ENCODE peak calls at places on chromosomes 7 and 10, in four cellular contexts. N is adrenal gland, B is body of pancreas, G is suprapubic skin. M is an unnamed sample.

GRCh38 chr7:26891400-26892355 is 27.3 kb upstream of the SKAP2 start:
- DNase-seq in N (no peak), B (no peak), G (no peak), M (no peak)

GRCh38 chr10:98367626-98368451 is 47.1 kb downstream of the PYROXD2 start:
- DNase-seq in N (no peak), B (no peak), G (no peak), M (no peak)

GRCh38 chr10:10644317-10645111 is 373.2 kb upstream of the CELF2 start:
- DNase-seq in N (no peak), B (no peak), G (no peak), M (no peak)

GRCh38 chr7:410395-410910 is 109.2 kb downstream of the PDGFA start:
- DNase-seq in N (no peak), B (peak; percentile 4), G (peak; percentile 57), M (no peak)

GRCh38 chr10:110737886-110738634 is 93.9 kb downstream of the RBM20 start:
- DNase-seq in N (no peak), B (peak; percentile 63), G (no peak), M (no peak)

GRCh38 chr10:99685232-99686041 is 26.1 kb downstream of the ENTPD7 start:
- DNase-seq in N (no peak), B (no peak), G (no peak), M (no peak)

GRCh38 chr7:44348300-44348699 is 22.9 kb upstream of the CAMK2B start:
- DNase-seq in N (no peak), B (no peak), G (no peak), M (no peak)

GRCh38 chr10:69801434-69802315 is at the start of gene COL13A1:
- DNase-seq in N (peak; percentile 24), B (peak; percentile 31), G (no peak), M (no peak)

GRCh38 chr10:12195281-12195602 is 449 bp downstream of the NUDT5 start:
- DNase-seq in N (no peak), B (no peak), G (no peak), M (no peak)

GRCh38 chr10:71021402-71021801 is 133.0 kb upstream of the PCBD1 start:
- DNase-seq in N (no peak), B (no peak), G (no peak), M (no peak)

GRCh38 chr7:157541796-157542668 is 205.2 kb downstream of the DNAJB6 start:
- DNase-seq in N (no peak), B (no peak), G (peak; percentile 66), M (no peak)

GRCh38 chr10:60426425-60426824 is 36.8 kb upstream of the ANK3 start:
- DNase-seq in N (no peak), B (no peak), G (no peak), M (no peak)

GRCh38 chr7:116231543-116232401 is 21.4 kb downstream of the TES start:
- DNase-seq in N (no peak), B (no peak), G (no peak), M (no peak)

GRCh38 chr7:47887016-47887640 is 61.1 kb downstream of the PKD1L1 start:
- DNase-seq in N (no peak), B (no peak), G (no peak), M (no peak)

GRCh38 chr7:129368389-129368986 is 65.7 kb upstream of the STRIP2 start:
- DNase-seq in N (no peak), B (no peak), G (no peak), M (no peak)

GRCh38 chr7:92723205-92723604 is 113.2 kb downstream of the CDK6 start:
- DNase-seq in N (no peak), B (no peak), G (no peak), M (no peak)

GRCh38 chr7:20385121-20385520 is 54.4 kb downstream of the ITGB8 start:
- DNase-seq in N (no peak), B (no peak), G (no peak), M (no peak)

GRCh38 chr7:129779602-129780256 is 168.2 kb downstream of the NRF1 start:
- DNase-seq in N (no peak), B (no peak), G (no peak), M (no peak)

GRCh38 chr7:43522406-43523156 is 60.3 kb upstream of the STK17A start:
- DNase-seq in N (no peak), B (no peak), G (no peak), M (no peak)

GRCh38 chr7:22655781-22656180 is 71.2 kb upstream of the IL6 start:
- DNase-seq in N (no peak), B (no peak), G (no peak), M (no peak)

GRCh38 chr10:85641479-85641967 is 725.1 kb downstream of the GRID1 start:
- DNase-seq in N (no peak), B (no peak), G (no peak), M (no peak)

GRCh38 chr7:2668401-2668800 is 19.6 kb upstream of the AMZ1 start:
- DNase-seq in N (no peak), B (no peak), G (no peak), M (no peak)

GRCh38 chr10:50286996-50287803 is 35.9 kb upstream of the ASAH2 start:
- DNase-seq in N (no peak), B (no peak), G (no peak), M (no peak)

GRCh38 chr10:71401969-71402368 is 5.2 kb downstream of the CDH23 start:
- DNase-seq in N (no peak), B (no peak), G (peak; percentile 61), M (no peak)

GRCh38 chr7:8418627-8419245 is 14.7 kb upstream of the NXPH1 start:
- DNase-seq in N (peak; percentile 72), B (peak; percentile 77), G (no peak), M (peak; percentile 78)

GRCh38 chr7:77469927-77470326 is 53.8 kb upstream of the GSAP start:
- DNase-seq in N (no peak), B (no peak), G (no peak), M (no peak)

DNA sequence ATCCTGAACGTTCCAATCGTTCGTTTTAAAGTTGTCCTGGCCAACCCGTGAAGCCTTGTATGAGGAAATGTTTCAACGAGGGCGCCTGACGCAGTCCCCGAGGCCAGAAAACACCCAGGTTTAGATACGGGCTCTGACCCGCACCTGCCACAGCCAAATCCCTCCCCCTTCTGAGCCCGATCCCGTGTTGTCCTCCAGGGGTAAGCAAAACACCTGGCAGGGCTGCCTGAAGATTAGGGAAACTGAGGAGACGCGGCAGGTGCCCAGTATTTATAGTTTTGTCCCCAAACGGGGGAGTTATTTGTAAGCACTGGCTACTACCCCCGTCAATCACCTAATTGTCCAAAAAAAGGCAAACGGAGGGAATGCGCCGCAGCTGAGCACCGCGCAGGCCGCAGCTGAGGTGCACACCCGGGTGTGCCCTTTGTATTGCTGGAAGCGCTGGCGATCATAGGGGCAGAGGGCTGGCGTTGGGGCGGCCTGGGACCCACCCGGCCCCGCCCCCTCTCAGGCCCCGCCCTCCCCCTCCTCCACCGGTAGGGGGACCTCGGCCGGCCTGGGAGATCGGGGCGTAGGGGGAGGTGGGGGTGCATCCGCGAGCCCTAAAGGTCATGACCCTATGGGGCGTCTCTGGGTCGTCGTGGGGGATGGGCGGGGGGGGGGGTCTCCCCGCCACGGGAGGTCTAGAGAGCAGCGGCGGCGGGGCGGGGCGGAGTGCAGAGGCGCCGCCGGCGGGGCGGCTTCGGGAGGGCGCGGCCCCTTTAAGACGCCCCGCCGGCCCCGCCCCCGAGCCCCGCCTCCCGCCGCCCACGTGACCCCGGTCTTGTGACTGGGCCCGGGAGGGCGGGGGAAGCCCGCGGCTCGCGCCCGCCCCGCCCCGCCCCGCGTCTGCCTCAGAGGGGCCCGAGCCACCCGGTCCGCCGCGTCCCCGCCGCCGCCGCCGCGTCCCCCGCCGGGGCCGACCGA is at the start of gene BRI3:
- DNase-seq in N (peak; percentile 96), B (peak; percentile 94), G (peak; percentile 96), M (peak; percentile 94)
- TF ChIP-seq POLR2A in N (peak; percentile 96), B (peak; percentile 99), G (peak; percentile 75), M (peak; percentile 97)

GRCh38 chr10:119272736-119273135 is 65.4 kb downstream of the GRK5 start:
- DNase-seq in N (no peak), B (no peak), G (no peak), M (no peak)
- H3K4me1 ChIP-seq in N (peaks cover 19% of the 10 kb centered on the region), B (peaks cover 18% of the 10 kb centered on the region), G (peaks cover 34% of the 10 kb centered on the region), M (peaks cover 4% of the 10 kb centered on the region)

GRCh38 chr7:87564290-87564963 is 36.3 kb downstream of the ABCB1 start:
- DNase-seq in N (no peak), B (peak; percentile 60), G (no peak), M (peak; percentile 63)
- TF ChIP-seq CTCF in N (peak; percentile 10), B (peak; percentile 36), G (no peak), M (peak; percentile 62)

DNA sequence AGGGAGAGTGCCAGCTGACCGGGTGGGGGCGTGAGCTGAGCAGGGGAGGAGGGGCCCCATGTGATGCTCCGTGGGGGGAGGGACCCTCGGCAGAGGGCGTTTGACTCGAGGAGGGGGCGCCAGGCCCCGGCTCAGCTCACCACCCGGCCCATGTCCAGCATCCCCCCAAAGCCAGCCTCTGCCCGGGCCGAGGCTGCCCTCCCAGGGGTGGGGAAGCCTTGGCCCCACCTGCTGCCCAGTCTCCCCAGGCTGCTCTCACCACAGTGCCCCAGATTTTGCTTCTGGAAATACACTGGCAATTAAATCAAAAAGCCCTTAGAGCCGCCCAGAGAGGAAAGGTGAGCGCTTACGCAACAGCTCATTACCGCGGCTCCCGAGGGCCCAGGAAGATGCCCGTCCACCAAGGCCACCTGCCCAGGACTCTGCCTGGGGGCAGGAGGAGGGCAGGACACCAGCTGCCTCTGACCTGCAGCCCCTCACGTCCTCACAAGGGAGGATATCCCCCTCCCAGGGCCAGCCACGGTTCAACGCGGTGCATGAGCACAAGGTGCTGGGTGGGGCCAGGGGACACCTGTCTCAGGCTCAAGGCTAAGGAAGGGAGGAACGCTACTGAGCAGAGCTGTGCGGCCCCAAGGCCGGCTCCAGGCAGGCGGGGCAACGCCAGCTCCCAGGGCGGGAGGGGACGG is 70.0 kb upstream of the INPP5A start:
- DNase-seq in N (no peak), B (no peak), G (no peak), M (no peak)
- TF ChIP-seq POLR2A in N (no peak), B (peak; percentile 16), G (no peak), M (peak; percentile 48)

GRCh38 chr7:30752979-30753378 is 1.0 kb downstream of the INMT start:
- DNase-seq in N (peak; percentile 63), B (peak; percentile 80), G (no peak), M (no peak)

GRCh38 chr7:30751257-30751650 is 681 bp upstream of the INMT start:
- DNase-seq in N (no peak), B (no peak), G (no peak), M (no peak)

GRCh38 chr7:30750574-30751256 is 1.2 kb upstream of the INMT start:
- DNase-seq in N (no peak), B (peak; percentile 29), G (no peak), M (no peak)

GRCh38 chr7:30751696-30752273 is at the start of gene INMT:
- DNase-seq in N (no peak), B (no peak), G (no peak), M (no peak)

DNA sequence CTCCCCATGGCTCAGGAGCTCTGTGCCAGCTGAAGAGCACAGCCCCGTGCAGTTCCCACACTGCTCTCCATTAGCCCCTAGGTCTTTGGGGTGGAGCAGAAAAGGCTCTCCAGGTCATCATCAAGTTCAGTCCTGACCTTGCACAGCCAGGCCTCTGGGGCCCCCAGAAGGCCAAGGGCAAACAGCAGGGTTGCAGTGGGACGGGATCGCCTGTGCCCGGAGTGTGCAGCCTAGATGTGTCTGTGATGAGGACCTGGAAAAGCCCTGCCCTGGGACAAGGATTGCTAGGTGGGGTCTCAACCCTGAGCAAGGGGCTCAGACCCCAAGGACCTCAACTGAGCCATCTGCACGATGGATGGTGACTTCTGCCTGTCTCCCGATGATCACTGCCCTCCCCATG is 549 bp downstream of the INMT start:
- DNase-seq in N (no peak), B (no peak), G (no peak), M (no peak)
- H3K4me1 ChIP-seq in N (no peaks in the 10 kb centered on the region), B (peaks cover 8% of the 10 kb centered on the region), G (peaks cover 35% of the 10 kb centered on the region), M (peaks cover 36% of the 10 kb centered on the region)